ENCODE peak calls at places on chromosomes 7 and 10, in seven cellular contexts. One of them, this sample, is unnamed.

GRCh38 chr7:44320794-44321371 is 4.5 kb downstream of the CAMK2B start:
- DNase-seq in heart right ventricle: no peak
- DNase-seq in activated B cell treated with CpG ODN at 0.5 μM for 24 hours: no peak
- DNase-seq in H9: no peak
- DNase-seq in nephron progenitor cell: no peak
- DNase-seq in BE2C: no peak
- DNase-seq in fibroblast of mammary gland: no peak
- DNase-seq in this sample: no peak

GRCh38 chr10:122446668-122447410 is 7.6 kb upstream of the ARMS2 start:
- DNase-seq in activated B cell treated with CpG ODN at 0.5 μM for 24 hours: no peak
- DNase-seq in heart right ventricle: no peak
- DNase-seq in H9: no peak
- DNase-seq in nephron progenitor cell: no peak
- DNase-seq in BE2C: no peak
- DNase-seq in fibroblast of mammary gland: no peak
- DNase-seq in this sample: no peak

GRCh38 chr10:120490288-120490687 is 33.3 kb downstream of the PLPP4 start:
- DNase-seq in fibroblast of mammary gland: no peak
- DNase-seq in H9: no peak
- DNase-seq in heart right ventricle: no peak
- DNase-seq in BE2C: no peak
- DNase-seq in activated B cell treated with CpG ODN at 0.5 μM for 24 hours: no peak
- DNase-seq in nephron progenitor cell: no peak
- DNase-seq in this sample: no peak

GRCh38 chr7:47540387-47541093 is 41.4 kb downstream of the TNS3 start:
- DNase-seq in activated B cell treated with CpG ODN at 0.5 μM for 24 hours: no peak
- DNase-seq in BE2C: no peak
- DNase-seq in nephron progenitor cell: no peak
- DNase-seq in heart right ventricle: no peak
- DNase-seq in H9: no peak
- DNase-seq in fibroblast of mammary gland: no peak
- DNase-seq in this sample: no peak

GRCh38 chr10:22433875-22434274 is 88.6 kb downstream of the SPAG6 start:
- DNase-seq in heart right ventricle: no peak
- DNase-seq in activated B cell treated with CpG ODN at 0.5 μM for 24 hours: no peak
- DNase-seq in H9: no peak
- DNase-seq in fibroblast of mammary gland: peak
- DNase-seq in nephron progenitor cell: no peak
- DNase-seq in BE2C: no peak
- DNase-seq in this sample: no peak

GRCh38 chr10:120600871-120601644 is 144.0 kb downstream of the PLPP4 start:
- DNase-seq in fibroblast of mammary gland: no peak
- DNase-seq in BE2C: peak
- DNase-seq in nephron progenitor cell: peak
- DNase-seq in H9: peak
- DNase-seq in activated B cell treated with CpG ODN at 0.5 μM for 24 hours: no peak
- DNase-seq in heart right ventricle: no peak
- DNase-seq in this sample: no peak

GRCh38 chr10:110206988-110207804 is at the start of gene MXI1:
- DNase-seq in BE2C: peak
- DNase-seq in fibroblast of mammary gland: peak
- DNase-seq in heart right ventricle: peak
- DNase-seq in activated B cell treated with CpG ODN at 0.5 μM for 24 hours: peak
- DNase-seq in H9: peak
- DNase-seq in nephron progenitor cell: peak
- DNase-seq in this sample: peak

GRCh38 chr10:77844177-77844576 is 82.4 kb downstream of the DLG5 start:
- DNase-seq in fibroblast of mammary gland: no peak
- DNase-seq in activated B cell treated with CpG ODN at 0.5 μM for 24 hours: no peak
- DNase-seq in H9: no peak
- DNase-seq in BE2C: no peak
- DNase-seq in heart right ventricle: no peak
- DNase-seq in nephron progenitor cell: no peak
- DNase-seq in this sample: no peak

GRCh38 chr7:149495785-149496641 is 1.6 kb downstream of the ZNF746 start:
- DNase-seq in heart right ventricle: peak
- DNase-seq in activated B cell treated with CpG ODN at 0.5 μM for 24 hours: no peak
- DNase-seq in fibroblast of mammary gland: peak
- DNase-seq in nephron progenitor cell: peak
- DNase-seq in H9: no peak
- DNase-seq in BE2C: peak
- DNase-seq in this sample: no peak

GRCh38 chr7:78134256-78134655 is 335.7 kb downstream of the PHTF2 start:
- DNase-seq in BE2C: peak
- DNase-seq in activated B cell treated with CpG ODN at 0.5 μM for 24 hours: no peak
- DNase-seq in fibroblast of mammary gland: peak
- DNase-seq in H9: no peak
- DNase-seq in heart right ventricle: no peak
- DNase-seq in nephron progenitor cell: no peak
- DNase-seq in this sample: peak

GRCh38 chr7:66734006-66734405 is 6.5 kb upstream of the RABGEF1 start:
- DNase-seq in H9: no peak
- DNase-seq in heart right ventricle: no peak
- DNase-seq in fibroblast of mammary gland: no peak
- DNase-seq in BE2C: no peak
- DNase-seq in nephron progenitor cell: no peak
- DNase-seq in activated B cell treated with CpG ODN at 0.5 μM for 24 hours: no peak
- DNase-seq in this sample: no peak

GRCh38 chr7:79692015-79692414 is 238.5 kb upstream of the MAGI2 start:
- DNase-seq in fibroblast of mammary gland: peak
- DNase-seq in nephron progenitor cell: no peak
- DNase-seq in BE2C: no peak
- DNase-seq in H9: no peak
- DNase-seq in activated B cell treated with CpG ODN at 0.5 μM for 24 hours: no peak
- DNase-seq in heart right ventricle: no peak
- DNase-seq in this sample: no peak

GRCh38 chr7:77538186-77538907 is 1.3 kb downstream of the PTPN12 start:
- DNase-seq in fibroblast of mammary gland: peak
- DNase-seq in nephron progenitor cell: peak
- DNase-seq in heart right ventricle: peak
- DNase-seq in H9: peak
- DNase-seq in activated B cell treated with CpG ODN at 0.5 μM for 24 hours: no peak
- DNase-seq in BE2C: peak
- DNase-seq in this sample: no peak

GRCh38 chr10:124035928-124036558 is 57.4 kb downstream of the CHST15 start:
- DNase-seq in H9: no peak
- DNase-seq in heart right ventricle: peak
- DNase-seq in activated B cell treated with CpG ODN at 0.5 μM for 24 hours: peak
- DNase-seq in BE2C: no peak
- DNase-seq in nephron progenitor cell: peak
- DNase-seq in fibroblast of mammary gland: no peak
- DNase-seq in this sample: no peak

GRCh38 chr10:49738616-49739360 is 23.3 kb downstream of the OGDHL start:
- DNase-seq in nephron progenitor cell: no peak
- DNase-seq in fibroblast of mammary gland: no peak
- DNase-seq in H9: peak
- DNase-seq in activated B cell treated with CpG ODN at 0.5 μM for 24 hours: no peak
- DNase-seq in heart right ventricle: no peak
- DNase-seq in BE2C: no peak
- DNase-seq in this sample: peak

GRCh38 chr7:80611779-80612178 is 26.7 kb upstream of the CD36 start:
- DNase-seq in H9: no peak
- DNase-seq in heart right ventricle: peak
- DNase-seq in BE2C: peak
- DNase-seq in nephron progenitor cell: no peak
- DNase-seq in activated B cell treated with CpG ODN at 0.5 μM for 24 hours: no peak
- DNase-seq in fibroblast of mammary gland: peak
- DNase-seq in this sample: no peak

GRCh38 chr10:14244801-14245211 is 85.9 kb downstream of the FRMD4A start:
- DNase-seq in BE2C: no peak
- DNase-seq in heart right ventricle: no peak
- DNase-seq in nephron progenitor cell: no peak
- DNase-seq in H9: no peak
- DNase-seq in fibroblast of mammary gland: peak
- DNase-seq in activated B cell treated with CpG ODN at 0.5 μM for 24 hours: no peak
- DNase-seq in this sample: no peak

GRCh38 chr10:69089638-69090599 is 2.0 kb downstream of the SRGN start:
- DNase-seq in H9: no peak
- DNase-seq in activated B cell treated with CpG ODN at 0.5 μM for 24 hours: no peak
- DNase-seq in fibroblast of mammary gland: peak
- DNase-seq in BE2C: no peak
- DNase-seq in heart right ventricle: no peak
- DNase-seq in nephron progenitor cell: no peak
- DNase-seq in this sample: no peak

GRCh38 chr7:71486856-71487628 is 355.1 kb downstream of the GALNT17 start:
- DNase-seq in BE2C: no peak
- DNase-seq in fibroblast of mammary gland: peak
- DNase-seq in nephron progenitor cell: no peak
- DNase-seq in H9: no peak
- DNase-seq in heart right ventricle: no peak
- DNase-seq in activated B cell treated with CpG ODN at 0.5 μM for 24 hours: no peak
- DNase-seq in this sample: no peak

GRCh38 chr10:63866747-63867140 is 345.5 kb downstream of the REEP3 start:
- DNase-seq in fibroblast of mammary gland: peak
- DNase-seq in H9: no peak
- DNase-seq in BE2C: no peak
- DNase-seq in nephron progenitor cell: peak
- DNase-seq in activated B cell treated with CpG ODN at 0.5 μM for 24 hours: no peak
- DNase-seq in heart right ventricle: no peak
- DNase-seq in this sample: no peak

GRCh38 chr10:31749981-31750850 is 178.4 kb downstream of the ARHGAP12 start:
- DNase-seq in BE2C: peak
- DNase-seq in nephron progenitor cell: no peak
- DNase-seq in heart right ventricle: peak
- DNase-seq in H9: no peak
- DNase-seq in activated B cell treated with CpG ODN at 0.5 μM for 24 hours: no peak
- DNase-seq in fibroblast of mammary gland: no peak
- DNase-seq in this sample: no peak

GRCh38 chr7:105678811-105679495 is 97.7 kb upstream of the EFCAB10 start:
- DNase-seq in BE2C: no peak
- DNase-seq in heart right ventricle: peak
- DNase-seq in H9: no peak
- DNase-seq in activated B cell treated with CpG ODN at 0.5 μM for 24 hours: peak
- DNase-seq in nephron progenitor cell: no peak
- DNase-seq in fibroblast of mammary gland: peak
- DNase-seq in this sample: no peak

GRCh38 chr10:97628228-97628627 is 5.1 kb downstream of the MORN4 start:
- DNase-seq in heart right ventricle: no peak
- DNase-seq in H9: no peak
- DNase-seq in activated B cell treated with CpG ODN at 0.5 μM for 24 hours: no peak
- DNase-seq in fibroblast of mammary gland: no peak
- DNase-seq in nephron progenitor cell: no peak
- DNase-seq in BE2C: no peak
- DNase-seq in this sample: no peak

GRCh38 chr10:97627731-97628130 is 5.6 kb downstream of the MORN4 start:
- DNase-seq in fibroblast of mammary gland: no peak
- DNase-seq in BE2C: no peak
- DNase-seq in activated B cell treated with CpG ODN at 0.5 μM for 24 hours: no peak
- DNase-seq in heart right ventricle: no peak
- DNase-seq in H9: no peak
- DNase-seq in nephron progenitor cell: no peak
- DNase-seq in this sample: no peak

GRCh38 chr10:97631098-97631497 is 2.2 kb downstream of the MORN4 start:
- DNase-seq in BE2C: no peak
- DNase-seq in heart right ventricle: no peak
- DNase-seq in fibroblast of mammary gland: peak
- DNase-seq in H9: no peak
- DNase-seq in activated B cell treated with CpG ODN at 0.5 μM for 24 hours: no peak
- DNase-seq in nephron progenitor cell: no peak
- DNase-seq in this sample: no peak

GRCh38 chr10:97632949-97633884 is at the start of gene MORN4:
- DNase-seq in H9: peak
- DNase-seq in BE2C: peak
- DNase-seq in heart right ventricle: peak
- DNase-seq in activated B cell treated with CpG ODN at 0.5 μM for 24 hours: peak
- DNase-seq in nephron progenitor cell: peak
- DNase-seq in fibroblast of mammary gland: peak
- DNase-seq in this sample: peak

GRCh38 chr10:97629289-97629688 is 4.0 kb downstream of the MORN4 start:
- DNase-seq in heart right ventricle: no peak
- DNase-seq in nephron progenitor cell: no peak
- DNase-seq in fibroblast of mammary gland: no peak
- DNase-seq in activated B cell treated with CpG ODN at 0.5 μM for 24 hours: no peak
- DNase-seq in BE2C: no peak
- DNase-seq in H9: no peak
- DNase-seq in this sample: no peak
- TF ChIP-seq CTCF in heart right ventricle: no peak
- TF ChIP-seq CTCF in nephron progenitor cell: no peak
- TF ChIP-seq CTCF in fibroblast of mammary gland: no peak
- TF ChIP-seq CTCF in activated B cell treated with CpG ODN at 0.5 μM for 24 hours: no peak
- TF ChIP-seq CTCF in BE2C: no peak
- TF ChIP-seq CTCF in H9: no peak
- TF ChIP-seq CTCF in this sample: no peak

DNA sequence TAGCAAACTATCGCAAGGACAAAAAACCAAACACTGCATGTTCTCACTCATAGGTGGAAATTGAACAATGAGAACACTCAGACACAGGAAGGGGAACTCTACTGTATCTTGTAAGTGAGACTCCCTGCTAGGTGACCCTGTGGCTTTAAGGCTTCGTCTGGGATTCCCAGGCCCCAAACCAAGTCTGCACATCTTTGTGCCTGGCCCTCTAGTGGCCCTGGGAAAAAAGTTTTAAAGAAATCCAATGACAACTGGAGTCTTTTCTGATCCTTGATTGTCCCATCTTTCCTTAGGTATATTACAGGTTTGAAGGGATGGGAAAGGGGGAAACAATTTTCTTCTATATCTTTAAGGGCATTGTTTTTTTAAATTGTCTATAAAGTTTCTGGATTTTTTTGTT is 10.6 kb upstream of the LIPM start:
- DNase-seq in H9: peak
- DNase-seq in fibroblast of mammary gland: peak
- DNase-seq in BE2C: peak
- DNase-seq in activated B cell treated with CpG ODN at 0.5 μM for 24 hours: no peak
- DNase-seq in nephron progenitor cell: peak
- DNase-seq in heart right ventricle: no peak
- DNase-seq in this sample: no peak
- TF ChIP-seq CTCF in H9: peak
- TF ChIP-seq CTCF in fibroblast of mammary gland: peak
- TF ChIP-seq CTCF in BE2C: peak
- TF ChIP-seq CTCF in activated B cell treated with CpG ODN at 0.5 μM for 24 hours: no peak
- TF ChIP-seq CTCF in nephron progenitor cell: peak
- TF ChIP-seq CTCF in heart right ventricle: no peak
- TF ChIP-seq CTCF in this sample: peak

GRCh38 chr7:42993038-42993437 is 60.9 kb downstream of the MRPL32 start:
- DNase-seq in fibroblast of mammary gland: no peak
- DNase-seq in BE2C: no peak
- DNase-seq in nephron progenitor cell: peak
- DNase-seq in heart right ventricle: no peak
- DNase-seq in H9: peak
- DNase-seq in activated B cell treated with CpG ODN at 0.5 μM for 24 hours: no peak
- DNase-seq in this sample: no peak
- TF ChIP-seq CTCF in fibroblast of mammary gland: no peak
- TF ChIP-seq CTCF in BE2C: no peak
- TF ChIP-seq CTCF in nephron progenitor cell: no peak
- TF ChIP-seq CTCF in heart right ventricle: no peak
- TF ChIP-seq CTCF in H9: peak
- TF ChIP-seq CTCF in activated B cell treated with CpG ODN at 0.5 μM for 24 hours: no peak
- TF ChIP-seq CTCF in this sample: no peak

GRCh38 chr7:49324707-49325106 is 400.4 kb downstream of the CDC14C start:
- DNase-seq in heart right ventricle: no peak
- DNase-seq in activated B cell treated with CpG ODN at 0.5 μM for 24 hours: no peak
- DNase-seq in fibroblast of mammary gland: peak
- DNase-seq in BE2C: no peak
- DNase-seq in H9: no peak
- DNase-seq in nephron progenitor cell: no peak
- DNase-seq in this sample: no peak
- TF ChIP-seq CTCF in heart right ventricle: no peak
- TF ChIP-seq CTCF in activated B cell treated with CpG ODN at 0.5 μM for 24 hours: no peak
- TF ChIP-seq CTCF in fibroblast of mammary gland: no peak
- TF ChIP-seq CTCF in BE2C: no peak
- TF ChIP-seq CTCF in H9: peak
- TF ChIP-seq CTCF in nephron progenitor cell: no peak
- TF ChIP-seq CTCF in this sample: peak

This sample was measured in D721Med.